ENCODE peak calls at places on chromosomes 5 and 9, in eight cellular contexts. O, K, C, L, A, S, W and F are unnamed samples.

GRCh38 chr5:93273176-93273575 is 307.8 kb downstream of the NR2F1-AS1 start:
- DNase-seq in A (no peak), O (no peak), W (no peak), C (no peak), S (no peak), K (no peak), L (no peak), F (no peak)

GRCh38 chr9:125744616-125745387 is 2.4 kb upstream of the PBX3 start:
- DNase-seq in S (no peak), L (no peak), C (no peak), K (no peak), O (no peak), W (no peak), A (no peak), F (no peak)

GRCh38 chr9:89247431-89248370 is 63.3 kb upstream of the CKS2 start:
- DNase-seq in L (no peak), A (no peak), W (peak), K (peak), O (no peak), S (no peak), C (no peak), F (no peak)

GRCh38 chr5:178201927-178202235 is 2.5 kb upstream of the HNRNPAB start:
- DNase-seq in A (peak), S (no peak), L (no peak), O (no peak), C (no peak), W (no peak), K (no peak), F (no peak)

GRCh38 chr5:4520557-4520956 is 619.6 kb upstream of the ADAMTS16 start:
- DNase-seq in K (no peak), C (no peak), O (no peak), S (no peak), A (no peak), W (no peak), L (no peak), F (no peak)

GRCh38 chr9:6896562-6896961 is 138.8 kb downstream of the KDM4C start:
- DNase-seq in O (no peak), S (no peak), W (no peak), A (no peak), K (no peak), L (no peak), C (no peak), F (no peak)

GRCh38 chr9:112127281-112127680 is 47.8 kb downstream of the SUSD1 start:
- DNase-seq in K (peak), W (no peak), A (no peak), L (no peak), C (no peak), O (no peak), S (no peak), F (no peak)

GRCh38 chr9:4222357-4222756 is 77.5 kb downstream of the GLIS3 start:
- DNase-seq in C (no peak), S (no peak), A (no peak), O (no peak), L (no peak), K (no peak), W (no peak), F (no peak)

GRCh38 chr5:133839721-133840120 is 128.7 kb downstream of the C5orf15 start:
- DNase-seq in A (no peak), L (no peak), W (no peak), C (no peak), O (no peak), K (no peak), S (no peak), F (no peak)

GRCh38 chr9:100104314-100104713 is 5.3 kb downstream of the INVS start:
- DNase-seq in K (no peak), W (peak), L (no peak), S (no peak), C (no peak), A (no peak), O (no peak), F (no peak)

GRCh38 chr9:7161469-7161868 is 403.7 kb downstream of the KDM4C start:
- DNase-seq in O (no peak), K (peak), W (no peak), S (no peak), L (no peak), A (no peak), C (no peak), F (no peak)

GRCh38 chr9:128902351-128903078 is 18.3 kb upstream of the PHYHD1 start:
- DNase-seq in L (no peak), C (peak), A (no peak), S (peak), K (no peak), W (no peak), O (peak), F (no peak)

GRCh38 chr9:136297016-136297691 is 6.7 kb downstream of the CCDC187 start:
- DNase-seq in A (no peak), C (peak), W (no peak), L (no peak), S (peak), O (peak), K (no peak), F (no peak)

GRCh38 chr5:74626386-74627222 is 13.9 kb downstream of the ENC1 start:
- DNase-seq in K (no peak), A (no peak), C (no peak), O (no peak), W (no peak), L (no peak), S (no peak), F (no peak)
- TF ChIP-seq POLR2AphosphoS5 in K (no peak), A (no peak), C (no peak), O (no peak), W (no peak), L (no peak), S (no peak), F (no peak)

GRCh38 chr5:66494437-66494836 is 101.8 kb upstream of the MAST4 start:
- DNase-seq in A (no peak), W (peak), O (no peak), K (no peak), S (no peak), L (no peak), C (no peak), F (no peak)

GRCh38 chr5:66503203-66503789 is 92.9 kb upstream of the MAST4 start:
- DNase-seq in S (no peak), C (no peak), L (no peak), K (no peak), W (no peak), O (no peak), A (no peak), F (no peak)

DNA sequence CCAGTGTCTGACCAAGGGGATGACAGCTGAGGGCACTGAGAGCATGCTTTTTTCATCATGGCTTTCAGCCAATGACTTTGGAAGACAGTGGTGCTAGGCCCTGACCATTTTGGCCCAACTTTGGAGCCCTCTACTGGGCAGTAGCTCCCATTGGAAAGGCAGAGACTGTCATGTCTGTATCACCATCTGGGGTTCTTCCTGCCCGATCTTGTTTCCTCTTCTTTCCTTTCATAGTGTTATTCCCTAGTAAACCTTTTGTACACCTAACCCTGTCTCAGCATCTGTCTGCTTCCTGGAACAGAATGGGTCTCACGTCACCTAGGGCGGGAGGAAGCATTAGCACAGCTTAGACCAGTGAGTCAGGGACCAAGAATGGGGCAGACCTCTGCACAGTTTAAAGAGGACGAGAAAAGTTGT is 97.4 kb upstream of the MAST4 start:
- DNase-seq in K (no peak), O (no peak), A (no peak), L (no peak), S (no peak), C (no peak), W (peak), F (no peak)
- TF ChIP-seq CTCF in K (no peak), O (no peak), A (no peak), L (peak), S (no peak), C (no peak), W (peak), F (peak)

GRCh38 chr5:106749826-106750225 is 920.9 kb downstream of the EFNA5 start:
- DNase-seq in A (no peak), O (no peak), W (no peak), S (no peak), L (no peak), C (no peak), K (no peak), F (no peak)
- TF ChIP-seq POLR2AphosphoS5 in A (no peak), O (no peak), W (no peak), S (no peak), L (no peak), C (no peak), K (no peak), F (no peak)

GRCh38 chr5:149348463-149348862 is 3.2 kb downstream of the GRPEL2 start:
- DNase-seq in S (no peak), A (no peak), W (no peak), L (no peak), K (no peak), O (no peak), C (no peak), F (no peak)

GRCh38 chr5:149345892-149346222 is 558 bp downstream of the GRPEL2 start:
- DNase-seq in A (no peak), S (no peak), C (no peak), L (no peak), O (no peak), W (peak), K (no peak), F (no peak)

GRCh38 chr5:149349382-149349781 is 4.1 kb downstream of the GRPEL2 start:
- DNase-seq in C (no peak), K (no peak), L (no peak), A (no peak), O (no peak), W (no peak), S (no peak), F (no peak)

GRCh38 chr5:149341846-149342245 is 3.5 kb upstream of the GRPEL2 start:
- DNase-seq in S (no peak), L (no peak), A (no peak), O (no peak), C (no peak), W (no peak), K (no peak), F (no peak)

DNA sequence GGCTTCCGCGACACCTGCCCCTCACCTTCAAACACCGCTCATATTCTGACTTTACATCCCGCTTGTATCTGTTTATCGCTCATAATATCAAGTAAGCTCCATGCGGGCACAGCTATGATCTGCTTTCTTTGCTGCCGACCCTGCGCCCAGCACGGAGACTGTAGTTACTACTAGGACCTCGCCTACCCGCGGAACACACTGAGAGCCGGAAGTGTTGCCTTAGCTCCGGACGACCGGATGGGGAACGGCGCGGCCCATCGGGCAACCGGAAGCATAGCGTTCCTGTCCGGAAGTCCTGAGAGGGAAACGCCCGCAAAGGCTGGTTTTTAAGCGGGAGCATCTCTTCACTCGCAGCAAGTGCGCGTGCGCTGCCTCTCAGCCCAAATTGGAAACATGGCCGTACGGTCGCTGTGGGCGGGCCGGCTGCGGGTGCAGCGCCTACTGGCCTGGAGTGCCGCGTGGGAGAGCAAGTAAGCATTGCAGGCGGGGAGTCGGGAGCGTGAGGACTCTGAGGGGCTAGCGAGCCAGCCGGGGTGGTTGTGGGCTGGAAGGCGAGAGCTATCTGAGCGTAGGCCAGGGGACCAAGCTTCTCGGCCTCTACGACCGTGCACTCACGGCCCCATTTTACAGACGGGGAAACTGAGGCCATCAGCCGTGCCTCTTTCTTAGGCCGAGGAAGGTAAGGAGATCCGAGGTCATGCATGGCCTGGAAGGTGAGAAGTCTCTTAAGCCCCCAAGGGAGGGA is at the start of gene GRPEL2:
- DNase-seq in K (peak), A (peak), C (peak), O (peak), S (peak), L (peak), W (peak), F (peak)
- TF ChIP-seq CTCF in K (no peak), A (no peak), C (no peak), O (no peak), S (no peak), L (no peak), W (no peak), F (no peak)

GRCh38 chr5:17359451-17359965 is 138.5 kb upstream of the TAF11L2 start:
- DNase-seq in W (no peak), O (peak), A (no peak), S (no peak), C (no peak), K (no peak), L (no peak), F (no peak)
- TF ChIP-seq POLR2AphosphoS5 in W (no peak), O (peak), A (no peak), S (no peak), C (no peak), K (no peak), L (no peak), F (no peak)

GRCh38 chr5:53260446-53260845 is 150.9 kb upstream of the MOCS2 start:
- DNase-seq in C (no peak), W (no peak), S (no peak), K (no peak), A (no peak), L (no peak), O (no peak), F (no peak)

GRCh38 chr5:53265043-53265442 is 155.5 kb upstream of the MOCS2 start:
- DNase-seq in S (no peak), L (no peak), C (no peak), K (no peak), O (no peak), W (no peak), A (no peak), F (no peak)

GRCh38 chr5:53263151-53263550 is 153.6 kb upstream of the MOCS2 start:
- DNase-seq in C (no peak), W (no peak), K (no peak), S (no peak), L (no peak), O (no peak), A (no peak), F (no peak)

GRCh38 chr5:53261245-53261644 is 151.7 kb upstream of the MOCS2 start:
- DNase-seq in L (no peak), K (no peak), W (no peak), S (no peak), C (no peak), A (no peak), O (no peak), F (no peak)

DNA sequence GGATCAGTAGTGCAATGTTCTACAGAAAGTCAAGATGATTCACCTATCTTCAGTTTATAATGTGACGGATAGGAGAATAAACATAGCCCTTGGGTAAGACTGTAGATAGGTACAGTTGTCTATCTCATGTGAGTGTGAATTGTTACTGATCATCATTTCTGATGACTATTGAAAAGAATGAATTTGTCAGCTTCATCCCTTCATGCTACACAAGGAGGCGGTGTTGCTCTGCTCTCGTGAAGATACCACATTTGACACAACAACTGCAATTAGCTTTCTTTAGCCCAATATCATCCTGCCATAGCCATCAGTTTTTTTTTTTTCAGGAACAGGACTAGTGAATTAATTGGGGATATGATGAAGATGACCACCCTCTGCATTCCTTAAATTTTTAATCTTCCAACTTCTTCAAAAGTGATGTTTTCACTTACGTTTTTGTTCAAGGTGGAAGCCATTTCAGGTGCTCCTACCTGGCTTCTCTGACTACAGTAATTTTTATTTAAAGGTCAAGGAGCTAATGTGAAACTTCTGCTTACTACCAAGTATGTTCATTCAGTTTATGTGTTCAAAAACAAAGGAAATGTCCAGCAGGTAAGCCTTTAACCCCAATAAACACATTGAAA is 152.9 kb upstream of the MOCS2 start:
- DNase-seq in C (peak), W (peak), K (no peak), O (no peak), L (peak), S (no peak), A (no peak), F (no peak)
- TF ChIP-seq CTCF in C (no peak), W (peak), K (peak), O (peak), L (peak), S (peak), A (no peak), F (peak)

GRCh38 chr9:31541626-31542025 is 842.8 kb upstream of the ACO1 start:
- DNase-seq in O (no peak), K (no peak), W (no peak), C (no peak), S (no peak), L (no peak), A (no peak), F (no peak)
- TF ChIP-seq POLR2AphosphoS5 in O (no peak), K (no peak), W (no peak), C (no peak), S (no peak), L (no peak), A (no peak), F (no peak)